ENCODE peak calls at places on chromosomes 2 and 18, in seven cellular contexts. P is GM12892, T is H1, S is K562, V is SK-N-SH, B is HepG2, U is GM12878. N is an unnamed sample.

GRCh38 chr2:133360882-133361281 is 207.4 kb downstream of the NCKAP5 start:
- DNase-seq in T (no peak), S (no peak), U (no peak), B (no peak), P (no peak), V (no peak), N (no peak)

GRCh38 chr18:11857177-11857887 is 6.1 kb downstream of the CHMP1B start:
- DNase-seq in P (no peak), V (no peak), B (peak; percentile 95), S (peak; percentile 44), T (no peak), U (no peak), N (no peak)

GRCh38 chr2:76958749-76959148 is 563.4 kb downstream of the LRRTM4 start:
- DNase-seq in B (peak; percentile 10), P (no peak), T (no peak), S (no peak), U (no peak), V (no peak), N (no peak)

GRCh38 chr2:227716501-227716900 is 1.3 kb downstream of the SLC19A3 start:
- DNase-seq in V (no peak), B (no peak), U (no peak), T (no peak), S (no peak), P (no peak), N (no peak)

GRCh38 chr2:75287624-75288313 is 88.4 kb upstream of the TACR1 start:
- DNase-seq in P (no peak), U (no peak), B (no peak), T (no peak), S (no peak), V (no peak), N (no peak)

GRCh38 chr2:125312342-125312741 is 1287.3 kb downstream of the CNTNAP5 start:
- DNase-seq in U (no peak), S (no peak), T (no peak), V (no peak), P (no peak), B (no peak), N (no peak)

GRCh38 chr2:236977999-236978398 is 107.7 kb upstream of the COPS8 start:
- DNase-seq in B (no peak), T (no peak), U (no peak), S (no peak), P (no peak), V (no peak), N (no peak)

GRCh38 chr2:170488807-170489206 is 226.3 kb upstream of the SP5 start:
- DNase-seq in V (no peak), U (no peak), S (no peak), T (no peak), B (no peak), P (no peak), N (no peak)

GRCh38 chr2:134021830-134022524 is 231.9 kb upstream of the MGAT5 start:
- DNase-seq in S (no peak), B (no peak), P (peak; percentile 42), U (peak; percentile 78), T (no peak), V (no peak), N (peak; percentile 61)

GRCh38 chr2:105773568-105773967 is 28.9 kb downstream of the NCK2 start:
- DNase-seq in U (no peak), T (no peak), V (no peak), P (no peak), S (no peak), B (no peak), N (no peak)

GRCh38 chr2:86038291-86039081 is 67.2 kb downstream of the POLR1A start:
- DNase-seq in P (no peak), V (no peak), U (no peak), S (no peak), T (no peak), B (no peak), N (no peak)

GRCh38 chr18:77650799-77651385 is 401.2 kb downstream of the GALR1 start:
- DNase-seq in S (peak; percentile 71), B (peak; percentile 24), U (no peak), P (peak; percentile 65), V (peak; percentile 85), T (peak; percentile 60), N (peak; percentile 75)

GRCh38 chr2:9736008-9736407 is 105.2 kb upstream of the YWHAQ start:
- DNase-seq in S (no peak), B (no peak), P (no peak), U (no peak), T (no peak), V (no peak), N (no peak)

GRCh38 chr2:199410130-199410529 is 47.6 kb downstream of the SATB2 start:
- DNase-seq in U (no peak), S (no peak), V (no peak), B (no peak), P (no peak), T (no peak), N (no peak)

GRCh38 chr2:19351914-19352697 is 6.3 kb downstream of the OSR1 start:
- DNase-seq in T (no peak), B (no peak), P (no peak), S (no peak), U (no peak), V (peak; percentile 47), N (no peak)

GRCh38 chr18:74862094-74862493 is 264.4 kb downstream of the ZNF407 start:
- DNase-seq in U (no peak), V (no peak), B (no peak), T (no peak), P (no peak), S (no peak), N (no peak)

GRCh38 chr18:54607213-54607934 is 16.3 kb downstream of the DYNAP start:
- DNase-seq in S (no peak), U (no peak), V (no peak), P (no peak), B (peak; percentile 58), T (peak; percentile 38), N (no peak)

GRCh38 chr2:229273384-229274338 is 2.6 kb upstream of the PID1 start:
- DNase-seq in S (peak; percentile 20), T (peak; percentile 73), B (peak; percentile 65), U (peak; percentile 11), P (no peak), V (peak; percentile 79), N (peak; percentile 27)

GRCh38 chr2:224690868-224691267 is 25.3 kb downstream of the CCDC195 start:
- DNase-seq in U (no peak), B (no peak), P (no peak), S (no peak), T (no peak), V (no peak), N (no peak)

GRCh38 chr2:152523091-152523490 is 188.1 kb downstream of the FMNL2 start:
- DNase-seq in S (no peak), T (no peak), V (no peak), U (no peak), B (no peak), P (no peak), N (no peak)

GRCh38 chr2:120381192-120381591 is 35.3 kb downstream of the INHBB start:
- DNase-seq in T (no peak), U (no peak), V (no peak), B (no peak), P (no peak), S (no peak), N (no peak)

GRCh38 chr2:206556357-206556949 is 85.8 kb upstream of the FAM237A start:
- DNase-seq in T (no peak), V (peak; percentile 36), P (no peak), B (peak; percentile 25), U (no peak), S (peak; percentile 14), N (no peak)

DNA sequence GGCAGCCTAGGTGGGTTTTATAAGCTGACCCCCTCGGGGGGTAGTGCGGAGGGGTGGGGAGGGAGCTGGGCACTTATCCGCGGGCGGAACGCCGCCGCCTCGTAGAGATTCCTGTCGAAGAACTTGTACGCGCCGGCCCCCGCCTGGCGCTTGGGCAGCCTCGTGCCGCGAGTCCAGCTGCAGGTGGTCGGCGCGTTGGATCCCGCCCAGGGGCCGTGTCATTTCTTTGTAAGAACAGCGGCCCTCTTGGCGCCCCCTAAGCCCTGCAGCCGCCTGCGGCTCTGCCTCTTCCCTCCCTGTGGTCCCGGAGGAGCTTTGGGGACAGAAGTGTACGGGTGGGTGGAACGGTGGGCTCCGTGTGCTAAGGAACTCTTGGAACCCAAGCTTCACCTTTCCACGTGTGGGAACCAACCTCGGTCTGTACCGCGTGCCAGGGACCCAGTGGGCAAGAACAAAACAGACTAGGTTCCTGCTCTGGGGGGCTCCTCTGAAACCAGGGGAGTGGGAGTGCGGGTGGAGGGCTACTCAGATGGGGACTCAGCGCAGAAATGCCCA is 1.2 kb downstream of the GPC1 start:
- DNase-seq in P (no peak), B (no peak), U (no peak), T (no peak), S (no peak), V (no peak), N (no peak)
- TF ChIP-seq TAF1 in P (no peak), B (no peak), U (no peak), T (no peak), S (no peak), V (no peak), N (no peak)

GRCh38 chr2:114548151-114548550 is 105.7 kb downstream of the DPP10 start:
- DNase-seq in U (no peak), V (no peak), T (no peak), S (no peak), P (no peak), B (no peak), N (no peak)
- TF ChIP-seq TAF1 in U (no peak), V (no peak), T (no peak), S (no peak), P (no peak), B (no peak), N (no peak)

DNA sequence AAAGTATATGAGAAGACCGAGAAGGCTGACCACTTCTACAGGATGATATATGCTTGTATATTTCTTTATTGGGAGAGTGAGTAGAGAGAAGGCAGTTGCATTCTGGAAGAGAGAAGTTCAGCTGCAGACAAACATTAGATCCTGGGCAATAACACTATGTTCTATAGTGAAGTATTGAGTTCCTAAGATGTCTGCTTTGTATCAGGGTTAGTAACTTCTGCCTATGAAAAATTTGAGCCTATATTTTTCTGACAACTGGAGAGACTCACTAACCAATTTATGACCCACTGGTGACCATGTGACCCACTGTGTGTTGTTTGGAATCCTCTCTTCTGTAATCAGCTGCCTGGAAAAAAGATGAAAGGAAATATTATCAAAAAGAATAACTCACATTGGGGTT is 35.3 kb downstream of the DPP4 start:
- DNase-seq in P (no peak), B (no peak), T (no peak), V (no peak), U (no peak), S (no peak), N (no peak)
- TF ChIP-seq TAF1 in P (no peak), B (no peak), T (no peak), V (no peak), U (no peak), S (no peak), N (no peak)

GRCh38 chr18:50569930-50570329 is 10.0 kb downstream of the MAPK4 start:
- DNase-seq in T (no peak), P (no peak), V (no peak), B (no peak), S (no peak), U (no peak), N (no peak)

GRCh38 chr18:50578030-50578429 is 18.1 kb downstream of the MAPK4 start:
- DNase-seq in B (no peak), T (no peak), U (no peak), S (no peak), V (no peak), P (no peak), N (no peak)

GRCh38 chr18:50578651-50579050 is 18.8 kb downstream of the MAPK4 start:
- DNase-seq in V (no peak), U (no peak), T (no peak), P (no peak), S (peak; percentile 14), B (no peak), N (no peak)

GRCh38 chr18:50571606-50572005 is 11.7 kb downstream of the MAPK4 start:
- DNase-seq in U (no peak), S (no peak), P (no peak), T (no peak), V (no peak), B (no peak), N (no peak)

GRCh38 chr18:50573679-50574078 is 13.8 kb downstream of the MAPK4 start:
- DNase-seq in S (no peak), P (no peak), V (no peak), U (no peak), B (no peak), T (no peak), N (no peak)
- TF ChIP-seq TAF1 in S (no peak), P (no peak), V (no peak), U (no peak), B (no peak), T (no peak), N (no peak)

N was measured in GM12891.